ENCODE peak calls at places on chromosomes 5 and 9, in four cellular contexts. Q, M, N and F are unnamed samples.

GRCh38 chr9:37953775-37954437 is 50.0 kb upstream of the SLC25A51 start:
- DNase-seq in N (no peak), Q (no peak), M (no peak), F (no peak)

GRCh38 chr5:6889030-6889429 is 175.8 kb downstream of the TENT4A start:
- DNase-seq in Q (no peak), N (no peak), M (no peak), F (peak)

GRCh38 chr9:123336455-123336854 is 19.5 kb upstream of the CRB2 start:
- DNase-seq in M (no peak), N (no peak), Q (no peak), F (no peak)

GRCh38 chr5:98307811-98308210 is 465.7 kb upstream of the RGMB start:
- DNase-seq in N (no peak), M (no peak), Q (no peak), F (no peak)

GRCh38 chr9:32487981-32488380 is 38.0 kb downstream of the RIGI start:
- DNase-seq in Q (no peak), M (no peak), N (no peak), F (no peak)

GRCh38 chr9:96113045-96113444 is 188.9 kb downstream of the HSD17B3 start:
- DNase-seq in M (no peak), Q (no peak), N (no peak), F (no peak)

GRCh38 chr9:99050292-99050911 is 54.5 kb upstream of the TGFBR1 start:
- DNase-seq in Q (no peak), M (no peak), N (no peak), F (no peak)

GRCh38 chr9:125522328-125522725 is 184.7 kb downstream of the MAPKAP1 start:
- DNase-seq in N (no peak), M (no peak), Q (no peak), F (no peak)

GRCh38 chr9:122158202-122158601 is 1.4 kb downstream of the NDUFA8 start:
- DNase-seq in Q (peak), N (no peak), M (peak), F (no peak)

GRCh38 chr5:43400082-43400481 is 12.1 kb downstream of the CCL28 start:
- DNase-seq in M (no peak), Q (no peak), N (no peak), F (no peak)

GRCh38 chr9:83526901-83527300 is 11.3 kb downstream of the FRMD3 start:
- DNase-seq in N (no peak), M (no peak), Q (no peak), F (no peak)

GRCh38 chr5:97618721-97619120 is 435.7 kb upstream of the RIOK2 start:
- DNase-seq in N (no peak), M (no peak), Q (no peak), F (no peak)

GRCh38 chr5:33595303-33595702 is 154.5 kb downstream of the TARS1 start:
- DNase-seq in M (no peak), Q (peak), N (no peak), F (no peak)

GRCh38 chr5:151237685-151238084 is 13.8 kb upstream of the CCDC69 start:
- DNase-seq in N (no peak), Q (no peak), M (no peak), F (no peak)

GRCh38 chr5:173534031-173534430 is 82.4 kb downstream of the BOD1 start:
- DNase-seq in M (no peak), Q (no peak), N (no peak), F (peak)

GRCh38 chr9:128153947-128154695 is 4.9 kb downstream of the LCN2 start:
- DNase-seq in M (no peak), N (no peak), Q (no peak), F (no peak)

GRCh38 chr5:3301316-3301715 is 294.3 kb upstream of the IRX1 start:
- DNase-seq in Q (no peak), N (no peak), M (no peak), F (no peak)

GRCh38 chr5:72166070-72166979 is 59.0 kb downstream of the MAP1B start:
- DNase-seq in Q (peak), N (no peak), M (no peak), F (no peak)

GRCh38 chr5:32828492-32828891 is 117.4 kb downstream of the NPR3 start:
- DNase-seq in M (no peak), Q (no peak), N (no peak), F (no peak)

GRCh38 chr5:138469540-138470321 is 4.5 kb downstream of the EGR1 start:
- DNase-seq in N (peak), Q (peak), M (peak), F (no peak)

GRCh38 chr5:157485340-157485739 is 25.3 kb downstream of the NIPAL4 start:
- DNase-seq in Q (no peak), M (no peak), N (no peak), F (no peak)

GRCh38 chr5:150172563-150172962 is 6.0 kb downstream of the CDX1 start:
- DNase-seq in N (no peak), M (no peak), Q (no peak), F (no peak)

GRCh38 chr5:133235696-133236426 is 184.0 kb downstream of the HSPA4 start:
- DNase-seq in N (no peak), M (no peak), Q (no peak), F (no peak)

GRCh38 chr5:133233616-133234015 is 181.8 kb downstream of the HSPA4 start:
- DNase-seq in M (no peak), Q (no peak), N (no peak), F (no peak)

GRCh38 chr5:133234911-133235310 is 183.1 kb downstream of the HSPA4 start:
- DNase-seq in N (no peak), Q (no peak), M (no peak), F (no peak)

GRCh38 chr5:133232911-133233310 is 181.1 kb downstream of the HSPA4 start:
- DNase-seq in Q (no peak), N (no peak), M (no peak), F (no peak)

GRCh38 chr5:133234273-133234672 is 182.5 kb downstream of the HSPA4 start:
- DNase-seq in N (no peak), Q (no peak), M (no peak), F (no peak)
- TF ChIP-seq EP300 in N (no peak), Q (no peak), M (no peak), F (no peak)

GRCh38 chr5:139746691-139747582 is 48.7 kb upstream of the PSD2 start:
- DNase-seq in M (no peak), N (peak), Q (peak), F (no peak)

GRCh38 chr5:139747583-139748504 is 47.8 kb upstream of the PSD2 start:
- DNase-seq in M (no peak), Q (peak), N (peak), F (no peak)

GRCh38 chr5:139745121-139745799 is 50.3 kb upstream of the PSD2 start:
- DNase-seq in N (no peak), M (no peak), Q (no peak), F (no peak)

GRCh38 chr5:139744471-139745120 is 51.0 kb upstream of the PSD2 start:
- DNase-seq in M (no peak), Q (no peak), N (no peak), F (no peak)

GRCh38 chr5:139745800-139746690 is 49.6 kb upstream of the PSD2 start:
- DNase-seq in M (peak), Q (peak), N (peak), F (peak)
- H3K27ac ChIP-seq in M (no peak), Q (peak), N (peak), F (peak)

GRCh38 chr5:149141957-149142851 is 911 bp downstream of the ABLIM3 start:
- DNase-seq in N (no peak), M (no peak), Q (peak), F (peak)
- TF ChIP-seq POLR2AphosphoS5 in N (no peak), M (no peak), Q (no peak), F (no peak)

GRCh38 chr5:119532637-119533036 is 80.3 kb downstream of the HSD17B4 start:
- DNase-seq in M (no peak), Q (no peak), N (no peak), F (no peak)

GRCh38 chr5:119541716-119542115 is 87.6 kb upstream of the FAM170A start:
- DNase-seq in M (no peak), Q (no peak), N (no peak), F (no peak)

GRCh38 chr5:119537704-119538103 is 85.4 kb downstream of the HSD17B4 start:
- DNase-seq in Q (no peak), N (peak), M (peak), F (no peak)
- TF ChIP-seq EP300 in Q (no peak), N (no peak), M (no peak), F (no peak)

GRCh38 chr5:77222722-77223121 is 12.2 kb downstream of the PDE8B start:
- DNase-seq in N (no peak), M (no peak), Q (no peak), F (no peak)

GRCh38 chr5:77224672-77225355 is 14.3 kb downstream of the PDE8B start:
- DNase-seq in Q (no peak), M (no peak), N (no peak), F (no peak)

GRCh38 chr5:77223653-77224052 is 13.2 kb downstream of the PDE8B start:
- DNase-seq in M (no peak), Q (no peak), N (no peak), F (no peak)

GRCh38 chr5:77229887-77230286 is 19.4 kb downstream of the PDE8B start:
- DNase-seq in M (no peak), Q (no peak), N (no peak), F (no peak)

DNA sequence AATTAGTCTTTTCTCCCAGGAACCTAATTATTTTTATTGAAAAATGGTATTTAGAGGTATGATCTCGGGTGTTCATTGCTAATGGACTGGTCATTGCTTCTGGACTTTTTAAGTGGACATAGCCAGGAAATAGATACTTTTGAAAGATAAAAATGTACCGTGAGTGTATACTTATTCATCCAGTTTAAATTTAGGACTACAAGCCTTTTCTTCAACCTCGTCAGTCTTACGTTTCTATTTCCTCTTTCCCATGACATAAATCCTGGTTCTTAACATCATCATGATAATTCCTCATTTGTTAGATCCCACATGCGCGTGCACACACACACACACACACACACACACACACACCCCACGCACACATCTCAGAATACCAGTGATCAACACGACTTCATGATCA is 15.1 kb downstream of the PDE8B start:
- DNase-seq in Q (no peak), M (no peak), N (no peak), F (no peak)
- H3K27ac ChIP-seq in Q (no peak), M (no peak), N (no peak), F (no peak)

DNA sequence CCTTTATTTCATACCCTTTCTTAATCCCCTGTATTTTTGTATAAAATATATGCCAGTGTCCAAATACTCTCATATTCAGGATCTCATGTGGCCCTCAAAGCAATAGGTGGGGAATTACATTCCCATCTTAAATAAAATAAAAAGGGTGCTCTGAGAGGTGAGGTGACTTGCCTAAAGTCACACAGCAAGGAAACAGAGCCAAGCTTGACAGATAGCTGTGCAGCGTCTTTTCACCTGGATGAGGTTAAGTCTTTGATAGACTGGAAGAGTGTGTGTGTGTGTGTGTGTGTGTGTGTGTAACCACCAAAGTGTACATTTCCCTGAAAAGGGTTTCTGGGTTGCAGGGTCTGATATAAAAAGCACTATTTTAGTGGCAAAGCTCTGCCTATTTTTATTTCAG is 12.4 kb downstream of the MSX2 start:
- DNase-seq in M (no peak), N (no peak), Q (no peak), F (no peak)
- TF ChIP-seq POLR2AphosphoS5 in M (no peak), N (no peak), Q (no peak), F (no peak)

GRCh38 chr9:129554649-129555048 is 66.3 kb downstream of the C9orf50 start:
- DNase-seq in Q (no peak), N (no peak), M (no peak), F (no peak)
- TF ChIP-seq EP300 in Q (no peak), N (no peak), M (no peak), F (no peak)

DNA sequence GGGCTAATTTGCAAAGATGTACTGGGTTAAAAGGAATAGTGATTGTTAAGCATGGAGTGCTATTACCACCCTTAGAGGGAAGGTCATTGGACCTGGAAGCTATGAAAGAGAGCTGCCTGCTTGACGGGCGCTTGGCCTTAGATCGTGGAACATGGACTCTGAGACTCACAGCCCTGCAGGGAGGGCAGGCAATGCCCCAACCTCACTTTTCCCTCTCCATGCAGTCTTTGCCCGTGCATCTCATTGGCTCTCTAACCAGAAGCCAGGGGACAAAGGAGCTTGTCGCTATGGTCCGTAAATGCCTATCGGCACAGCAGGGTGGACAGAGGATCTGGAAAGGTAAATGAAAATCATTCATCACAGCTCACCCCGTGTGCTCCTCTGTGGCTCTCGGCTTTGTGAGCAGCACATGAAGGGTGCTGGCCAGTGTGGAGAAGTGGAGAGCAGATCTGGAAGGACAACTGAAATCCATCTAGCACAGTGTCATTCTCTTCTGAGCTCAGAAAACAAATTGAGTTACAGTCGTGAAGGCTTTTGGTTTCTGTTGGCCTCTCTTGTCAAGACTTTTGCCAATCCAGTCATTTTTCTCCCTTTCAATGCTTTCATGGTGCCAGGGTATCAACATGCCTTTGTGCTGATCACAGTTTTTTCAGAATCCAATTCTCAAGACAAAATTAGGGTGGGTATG is 186.2 kb downstream of the SNX18 start:
- DNase-seq in M (no peak), N (no peak), Q (no peak), F (peak)
- H3K27ac ChIP-seq in M (no peak), N (no peak), Q (peak), F (no peak)

GRCh38 chr5:179613460-179614071 is 9.9 kb downstream of the HNRNPH1 start:
- DNase-seq in M (no peak), Q (no peak), N (no peak), F (no peak)

GRCh38 chr5:179615203-179615602 is 8.3 kb downstream of the HNRNPH1 start:
- DNase-seq in Q (no peak), N (no peak), M (no peak), F (no peak)

GRCh38 chr5:179612577-179613459 is 10.7 kb downstream of the HNRNPH1 start:
- DNase-seq in M (no peak), Q (no peak), N (no peak), F (no peak)

GRCh38 chr5:179616002-179616594 is 7.4 kb downstream of the HNRNPH1 start:
- DNase-seq in N (no peak), Q (no peak), M (no peak), F (no peak)

DNA sequence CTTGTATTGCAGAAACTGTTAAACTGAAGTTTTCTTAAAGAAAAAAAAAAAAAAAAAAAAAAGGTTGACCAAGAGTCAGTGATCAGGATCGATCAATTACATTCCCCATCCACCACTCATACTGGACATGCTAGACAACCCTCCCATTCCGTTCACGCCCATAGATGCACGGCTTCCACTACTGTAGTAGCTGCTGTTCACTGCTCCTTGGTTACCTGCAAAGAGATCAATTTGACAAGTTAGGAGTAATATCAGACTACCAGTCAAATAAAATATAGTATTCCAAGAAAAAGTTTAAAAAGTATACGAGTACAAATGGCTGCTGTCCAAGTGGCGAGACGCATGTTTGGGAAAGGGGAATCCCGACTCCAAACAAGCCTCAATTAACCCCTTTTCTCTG is 8.7 kb downstream of the HNRNPH1 start:
- DNase-seq in M (no peak), N (no peak), Q (no peak), F (no peak)
- TF ChIP-seq POLR2AphosphoS5 in M (peak), N (no peak), Q (no peak), F (no peak)

DNA sequence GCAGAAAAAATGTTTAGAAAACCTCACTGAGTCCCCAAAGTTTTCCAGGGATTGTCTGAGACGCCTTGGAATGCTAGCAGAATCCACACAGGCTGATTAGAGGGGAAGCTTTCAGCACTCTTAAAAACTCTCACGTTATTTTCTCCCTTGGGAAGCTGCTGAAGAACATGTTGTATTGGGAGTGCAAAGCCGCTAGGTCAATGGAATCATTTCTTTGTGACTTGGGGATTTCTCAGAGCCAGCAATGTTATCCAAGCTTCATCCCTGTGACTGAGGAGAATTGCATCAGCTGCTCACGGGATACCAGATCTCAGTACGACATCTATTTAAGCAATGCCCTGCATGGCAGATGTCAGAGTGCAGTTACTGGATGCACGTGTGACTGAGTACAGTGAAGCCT is 426.4 kb upstream of the MPDZ start:
- DNase-seq in Q (peak), M (no peak), N (no peak), F (no peak)
- TF ChIP-seq EP300 in Q (no peak), M (no peak), N (no peak), F (no peak)